ENCODE peak calls at places on chromosomes 4 and X, in nine cellular contexts. J is transverse colon, D is upper lobe of right lung, Y is A673, O is colonic mucosa, Q is A549, P is PC-3, G is pancreas, T is tibial artery. V is an unnamed sample. For H3K9me3, the result is how much of the 10 kb centered on the place peaks cover.

GRCh38 chrX:134718329-134719317 is 60.4 kb upstream of the PLAC1 start:
- DNase-seq in J (no peak), D (peak), Y (peak), O (no peak), Q (peak), P (peak), G (peak), T (peak), V (peak)

GRCh38 chr4:171340282-171340681 is 472.9 kb upstream of the GALNTL6 start:
- DNase-seq in J (no peak), D (no peak), Y (no peak), O (no peak), Q (no peak), P (no peak), G (no peak), T (no peak), V (no peak)

GRCh38 chr4:36944227-36944626 is 300.3 kb upstream of the NWD2 start:
- DNase-seq in J (no peak), D (no peak), Y (no peak), O (no peak), Q (no peak), P (no peak), G (no peak), T (no peak), V (no peak)

GRCh38 chr4:159042097-159042605 is 60.7 kb upstream of the RAPGEF2 start:
- DNase-seq in J (peak), D (no peak), Y (peak), O (peak), Q (no peak), P (no peak), G (no peak), T (no peak), V (no peak)

GRCh38 chr4:83219344-83219990 is 65.1 kb downstream of the COQ2 start:
- DNase-seq in J (peak), D (peak), Y (no peak), O (no peak), Q (no peak), P (no peak), G (peak), T (peak), V (peak)

GRCh38 chr4:1771555-1772305 is 21.4 kb upstream of the FGFR3 start:
- DNase-seq in J (no peak), D (no peak), Y (no peak), O (no peak), Q (no peak), P (no peak), G (no peak), T (no peak), V (no peak)

GRCh38 chr4:140012688-140013087 is 141.3 kb downstream of the MAML3 start:
- DNase-seq in J (peak), D (no peak), Y (peak), O (peak), Q (peak), P (peak), G (peak), T (peak), V (peak)

GRCh38 chr4:18366762-18367358 is 345.3 kb upstream of the LCORL start:
- DNase-seq in J (no peak), D (no peak), Y (peak), O (no peak), Q (peak), P (peak), G (no peak), T (no peak), V (peak)

GRCh38 chr4:140071043-140071442 is 82.9 kb downstream of the MAML3 start:
- DNase-seq in J (no peak), D (no peak), Y (no peak), O (no peak), Q (no peak), P (no peak), G (no peak), T (no peak), V (no peak)

GRCh38 chr4:7798215-7798995 is 141.3 kb downstream of the AFAP1 start:
- DNase-seq in J (no peak), D (no peak), Y (peak), O (no peak), Q (peak), P (peak), G (no peak), T (no peak), V (no peak)

GRCh38 chrX:47772764-47773163 is 63.9 kb upstream of the ZNF81 start:
- DNase-seq in J (no peak), D (no peak), Y (no peak), O (no peak), Q (no peak), P (no peak), G (no peak), T (no peak), V (no peak)

GRCh38 chrX:1178580-1179057 is 33.8 kb downstream of the CRLF2 start:
- DNase-seq in J (no peak), D (no peak), Y (peak), O (no peak), Q (peak), P (peak), G (no peak), T (no peak), V (peak)

GRCh38 chr4:2365054-2365912 is 53.2 kb downstream of the ZFYVE28 start:
- DNase-seq in J (no peak), D (peak), Y (no peak), O (no peak), Q (no peak), P (peak), G (no peak), T (no peak), V (no peak)

GRCh38 chrX:118347131-118347530 is 1.2 kb downstream of the WDR44 start:
- DNase-seq in J (no peak), D (no peak), Y (no peak), O (no peak), Q (no peak), P (peak), G (no peak), T (no peak), V (peak)

GRCh38 chrX:50903387-50904027 is 7.0 kb upstream of the BMP15 start:
- DNase-seq in J (no peak), D (no peak), Y (peak), O (peak), Q (peak), P (peak), G (peak), T (no peak), V (peak)

GRCh38 chr4:159503243-159503642 is 400.4 kb downstream of the RAPGEF2 start:
- DNase-seq in J (no peak), D (no peak), Y (no peak), O (no peak), Q (no peak), P (peak), G (no peak), T (no peak), V (no peak)

GRCh38 chrX:110989447-110989846 is 106.5 kb upstream of the PAK3 start:
- DNase-seq in J (no peak), D (no peak), Y (no peak), O (no peak), Q (no peak), P (no peak), G (no peak), T (no peak), V (no peak)

GRCh38 chr4:128847074-128847724 is 37.7 kb downstream of the JADE1 start:
- DNase-seq in J (no peak), D (no peak), Y (no peak), O (no peak), Q (no peak), P (no peak), G (no peak), T (no peak), V (no peak)

GRCh38 chr4:1405636-1406415 is 416 bp downstream of the NKX1-1 start:
- DNase-seq in J (no peak), D (peak), Y (no peak), O (peak), Q (no peak), P (no peak), G (no peak), T (no peak), V (no peak)

DNA sequence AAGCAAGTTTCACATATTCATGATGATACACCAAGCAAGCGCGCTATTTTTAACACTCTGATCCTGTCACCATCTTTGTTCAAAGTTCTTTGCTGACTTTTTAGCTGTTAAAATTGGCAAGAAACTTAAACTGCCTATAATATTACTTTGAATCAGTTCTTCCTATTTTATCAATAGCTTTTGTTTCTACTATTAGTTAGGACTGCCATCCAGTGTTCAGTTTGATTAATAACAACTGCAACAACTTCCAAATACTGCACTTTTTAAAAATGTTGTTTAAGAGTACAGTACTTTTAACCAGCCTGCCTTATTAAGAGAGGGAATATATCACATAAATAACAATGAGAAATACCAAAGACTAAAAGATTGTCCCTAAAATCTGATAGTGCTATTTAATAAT is 614.3 kb downstream of the FAM133A start:
- DNase-seq in J (no peak), D (no peak), Y (no peak), O (no peak), Q (no peak), P (peak), G (no peak), T (no peak), V (no peak)
- TF ChIP-seq CTCF in J (no peak), D (no peak), Y (no peak), O (no peak), Q (no peak), P (peak), G (no peak), T (no peak), V (peak)

GRCh38 chrX:66544181-66544580 is 94.7 kb downstream of the EDA2R start:
- DNase-seq in J (no peak), D (no peak), Y (no peak), O (no peak), Q (no peak), P (no peak), G (no peak), T (no peak), V (no peak)
- H3K9me3 ChIP-seq in J (under half), D (under half), Y (under half), O (under half), Q (under half), P (under half), G (under half), T (under half), V (under half)

GRCh38 chrX:102950908-102951866 is 14.1 kb downstream of the RAB40AL start:
- DNase-seq in J (peak), D (no peak), Y (peak), O (peak), Q (peak), P (peak), G (peak), T (peak), V (peak)
- TF ChIP-seq CTCF in J (peak), D (peak), Y (peak), O (peak), Q (peak), P (peak), G (peak), T (peak), V (peak)

DNA sequence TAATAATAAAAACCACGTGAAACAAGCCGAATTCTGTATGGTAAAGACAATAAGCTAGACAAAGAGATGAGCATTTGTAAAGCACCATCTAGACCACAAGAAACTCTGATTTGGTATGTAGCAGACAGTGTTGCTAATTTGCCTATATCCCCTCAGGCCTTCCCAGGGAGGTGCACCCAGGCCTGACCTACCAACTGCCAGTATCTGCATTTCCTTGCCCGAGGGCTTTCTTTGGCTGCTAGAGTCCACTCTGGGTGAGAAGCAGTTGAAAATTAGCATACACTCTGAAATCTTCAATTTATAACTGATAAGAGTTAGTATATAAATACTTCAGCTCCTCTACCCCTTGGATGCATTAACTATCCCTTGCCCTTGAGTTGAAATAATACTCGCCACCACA is 37.4 kb upstream of the IL1RAPL1 start:
- DNase-seq in J (no peak), D (no peak), Y (no peak), O (no peak), Q (no peak), P (peak), G (no peak), T (no peak), V (no peak)
- H3K9me3 ChIP-seq in J (under half), D (under half), Y (under half), O (under half), Q (under half), P (under half), G (under half), T (under half), V (under half)

V was measured in mammary epithelial cell.